ENCODE peak calls at places on chromosomes 16 and 17, in five cellular contexts. One of them, this sample, is unnamed.

GRCh38 chr16:17784073-17784472 is 313.3 kb upstream of the XYLT1 start:
- DNase-seq in kidney: no peak
- DNase-seq in psoas muscle: no peak
- DNase-seq in left ventricle myocardium inferior: no peak
- DNase-seq in H9: no peak
- DNase-seq in this sample: no peak

GRCh38 chr17:2397247-2398171 is 3.4 kb downstream of the MNT start:
- DNase-seq in kidney: peak
- DNase-seq in psoas muscle: no peak
- DNase-seq in left ventricle myocardium inferior: no peak
- DNase-seq in H9: peak
- DNase-seq in this sample: no peak

GRCh38 chr16:58094791-58095574 is 34.2 kb downstream of the CFAP20 start:
- DNase-seq in kidney: peak
- DNase-seq in psoas muscle: no peak
- DNase-seq in left ventricle myocardium inferior: no peak
- DNase-seq in H9: no peak
- DNase-seq in this sample: no peak

GRCh38 chr16:86563489-86564345 is 2.9 kb upstream of the FOXC2 start:
- DNase-seq in kidney: peak
- DNase-seq in psoas muscle: peak
- DNase-seq in left ventricle myocardium inferior: peak
- DNase-seq in H9: peak
- DNase-seq in this sample: peak

GRCh38 chr16:85062303-85062702 is 34.7 kb downstream of the KIAA0513 start:
- DNase-seq in kidney: no peak
- DNase-seq in psoas muscle: no peak
- DNase-seq in left ventricle myocardium inferior: no peak
- DNase-seq in H9: no peak
- DNase-seq in this sample: no peak

GRCh38 chr17:50184611-50185398 is 16.6 kb downstream of the COL1A1 start:
- DNase-seq in kidney: no peak
- DNase-seq in psoas muscle: peak
- DNase-seq in left ventricle myocardium inferior: peak
- DNase-seq in H9: no peak
- DNase-seq in this sample: no peak

GRCh38 chr16:34802848-34803599 is 1343.6 kb downstream of the TP53TG3F start:
- DNase-seq in kidney: peak
- DNase-seq in psoas muscle: peak
- DNase-seq in left ventricle myocardium inferior: no peak
- DNase-seq in H9: no peak
- DNase-seq in this sample: no peak

GRCh38 chr16:31402687-31403086 is 9.6 kb downstream of the ITGAD start:
- DNase-seq in kidney: no peak
- DNase-seq in psoas muscle: no peak
- DNase-seq in left ventricle myocardium inferior: no peak
- DNase-seq in H9: no peak
- DNase-seq in this sample: no peak

GRCh38 chr16:49832177-49832576 is 23.7 kb downstream of the ZNF423 start:
- DNase-seq in kidney: no peak
- DNase-seq in psoas muscle: no peak
- DNase-seq in left ventricle myocardium inferior: peak
- DNase-seq in H9: no peak
- DNase-seq in this sample: no peak

GRCh38 chr16:53849585-53849984 is 145.6 kb downstream of the FTO start:
- DNase-seq in kidney: no peak
- DNase-seq in psoas muscle: no peak
- DNase-seq in left ventricle myocardium inferior: no peak
- DNase-seq in H9: no peak
- DNase-seq in this sample: no peak

GRCh38 chr17:47275245-47275984 is 21.8 kb downstream of the ITGB3 start:
- DNase-seq in kidney: peak
- DNase-seq in psoas muscle: peak
- DNase-seq in left ventricle myocardium inferior: peak
- DNase-seq in H9: peak
- DNase-seq in this sample: peak

DNA sequence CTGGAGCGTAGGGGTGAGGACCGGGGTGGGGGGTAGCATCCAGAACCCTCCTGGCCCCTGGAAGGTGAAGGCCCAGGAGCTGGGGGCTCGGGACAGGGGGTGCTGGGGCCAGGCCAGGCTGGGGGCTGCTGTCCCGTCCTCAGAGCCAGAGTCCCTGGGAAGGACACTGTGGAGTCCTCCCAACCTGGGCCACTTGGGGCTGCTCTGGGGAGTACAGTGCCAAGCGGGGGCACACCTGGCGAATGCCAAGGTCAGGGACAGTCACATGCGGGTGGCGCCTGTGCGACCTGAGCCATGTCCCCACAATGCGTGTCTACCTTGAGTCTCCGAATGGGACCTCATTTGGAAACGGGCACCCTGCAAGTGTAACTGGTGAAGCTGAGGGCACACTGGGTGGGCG is 1.2 kb upstream of the PERCC1 start:
- DNase-seq in kidney: peak
- DNase-seq in psoas muscle: no peak
- DNase-seq in left ventricle myocardium inferior: no peak
- DNase-seq in H9: no peak
- DNase-seq in this sample: no peak
- H3K27ac ChIP-seq in kidney: no peak
- H3K27ac ChIP-seq in psoas muscle: no peak
- H3K27ac ChIP-seq in left ventricle myocardium inferior: no peak
- H3K27ac ChIP-seq in H9: no peak
- H3K27ac ChIP-seq in this sample: no peak

GRCh38 chr16:74505011-74505410 is 83.7 kb upstream of the CLEC18B start:
- DNase-seq in kidney: no peak
- DNase-seq in psoas muscle: no peak
- DNase-seq in left ventricle myocardium inferior: no peak
- DNase-seq in H9: no peak
- DNase-seq in this sample: no peak
- TF ChIP-seq CTCF in kidney: no peak
- TF ChIP-seq CTCF in psoas muscle: no peak
- TF ChIP-seq CTCF in left ventricle myocardium inferior: no peak
- TF ChIP-seq CTCF in H9: no peak
- TF ChIP-seq CTCF in this sample: no peak

GRCh38 chr16:68128577-68129305 is 43.6 kb downstream of the NFATC3 start:
- DNase-seq in kidney: no peak
- DNase-seq in psoas muscle: no peak
- DNase-seq in left ventricle myocardium inferior: no peak
- DNase-seq in H9: no peak
- DNase-seq in this sample: no peak
- H3K27ac ChIP-seq in kidney: peak
- H3K27ac ChIP-seq in psoas muscle: peak
- H3K27ac ChIP-seq in left ventricle myocardium inferior: peak
- H3K27ac ChIP-seq in H9: no peak
- H3K27ac ChIP-seq in this sample: no peak

GRCh38 chr16:1964506-1965471 is at the start of gene RPS2:
- DNase-seq in kidney: peak
- DNase-seq in psoas muscle: peak
- DNase-seq in left ventricle myocardium inferior: peak
- DNase-seq in H9: peak
- DNase-seq in this sample: peak
- TF ChIP-seq CTCF in kidney: no peak
- TF ChIP-seq CTCF in psoas muscle: no peak
- TF ChIP-seq CTCF in left ventricle myocardium inferior: no peak
- TF ChIP-seq CTCF in H9: no peak
- TF ChIP-seq CTCF in this sample: no peak

GRCh38 chr16:89970011-89970410 is 21.5 kb downstream of the DEF8 start:
- DNase-seq in kidney: no peak
- DNase-seq in psoas muscle: no peak
- DNase-seq in left ventricle myocardium inferior: no peak
- DNase-seq in H9: no peak
- DNase-seq in this sample: no peak

GRCh38 chr16:89964201-89964600 is 15.6 kb downstream of the DEF8 start:
- DNase-seq in kidney: no peak
- DNase-seq in psoas muscle: no peak
- DNase-seq in left ventricle myocardium inferior: no peak
- DNase-seq in H9: no peak
- DNase-seq in this sample: no peak

GRCh38 chr16:89962754-89963498 is 14.4 kb downstream of the DEF8 start:
- DNase-seq in kidney: no peak
- DNase-seq in psoas muscle: no peak
- DNase-seq in left ventricle myocardium inferior: no peak
- DNase-seq in H9: no peak
- DNase-seq in this sample: no peak

GRCh38 chr16:89961920-89962319 is 13.4 kb downstream of the DEF8 start:
- DNase-seq in kidney: no peak
- DNase-seq in psoas muscle: no peak
- DNase-seq in left ventricle myocardium inferior: no peak
- DNase-seq in H9: no peak
- DNase-seq in this sample: no peak

DNA sequence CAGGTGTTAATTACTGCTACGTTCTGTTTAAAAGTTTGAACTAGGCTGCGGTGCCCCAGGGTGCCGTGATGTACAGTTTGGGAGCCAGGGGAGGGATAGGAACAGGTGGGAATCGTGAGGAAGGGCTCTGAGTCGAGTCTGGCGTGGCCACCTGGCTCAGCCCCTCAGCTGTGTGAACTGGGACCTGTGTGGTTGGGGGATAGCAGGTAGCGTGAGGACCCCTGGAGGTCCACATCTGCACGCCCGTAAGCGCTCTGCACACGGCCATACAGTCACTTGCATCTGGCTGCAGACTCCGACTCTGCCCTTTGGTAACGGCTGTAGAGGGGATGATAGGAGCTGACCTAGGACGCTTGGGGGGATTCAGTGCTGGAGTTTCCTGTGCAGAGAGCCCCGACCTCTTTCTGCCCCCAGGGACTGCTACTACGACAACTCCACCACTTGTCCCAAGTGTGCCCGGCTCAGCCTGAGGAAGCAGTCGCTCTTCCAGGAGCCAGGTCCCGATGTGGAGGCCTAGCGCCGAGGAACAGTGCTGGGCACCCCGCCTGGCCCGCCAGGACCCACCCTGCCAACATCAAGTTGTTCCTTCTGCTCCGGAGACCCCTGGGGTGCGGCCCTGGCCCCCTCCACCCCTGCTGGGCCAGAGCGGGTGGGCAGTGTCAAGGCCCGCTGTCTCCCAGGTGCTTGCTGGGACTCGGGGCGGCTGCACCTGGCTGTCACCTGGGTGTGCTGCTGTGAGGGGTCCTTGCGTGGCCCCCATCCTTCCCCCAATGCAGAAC is 17.1 kb downstream of the DEF8 start:
- DNase-seq in kidney: no peak
- DNase-seq in psoas muscle: no peak
- DNase-seq in left ventricle myocardium inferior: no peak
- DNase-seq in H9: no peak
- DNase-seq in this sample: no peak
- H3K27ac ChIP-seq in kidney: no peak
- H3K27ac ChIP-seq in psoas muscle: no peak
- H3K27ac ChIP-seq in left ventricle myocardium inferior: no peak
- H3K27ac ChIP-seq in H9: no peak
- H3K27ac ChIP-seq in this sample: no peak

GRCh38 chr16:28977703-28978641 is 3.4 kb downstream of the SPNS1 start:
- DNase-seq in kidney: no peak
- DNase-seq in psoas muscle: no peak
- DNase-seq in left ventricle myocardium inferior: no peak
- DNase-seq in H9: peak
- DNase-seq in this sample: no peak
- TF ChIP-seq CTCF in kidney: peak
- TF ChIP-seq CTCF in psoas muscle: no peak
- TF ChIP-seq CTCF in left ventricle myocardium inferior: peak
- TF ChIP-seq CTCF in H9: peak
- TF ChIP-seq CTCF in this sample: peak

GRCh38 chr17:17175340-17175739 is 30.8 kb downstream of the PLD6 start:
- DNase-seq in kidney: peak
- DNase-seq in psoas muscle: no peak
- DNase-seq in left ventricle myocardium inferior: no peak
- DNase-seq in H9: no peak
- DNase-seq in this sample: no peak
- H3K27ac ChIP-seq in kidney: no peak
- H3K27ac ChIP-seq in psoas muscle: no peak
- H3K27ac ChIP-seq in left ventricle myocardium inferior: no peak
- H3K27ac ChIP-seq in H9: no peak
- H3K27ac ChIP-seq in this sample: no peak

GRCh38 chr17:58183514-58183913 is 9.0 kb upstream of the EPX start:
- DNase-seq in kidney: no peak
- DNase-seq in psoas muscle: no peak
- DNase-seq in left ventricle myocardium inferior: no peak
- DNase-seq in H9: no peak
- DNase-seq in this sample: no peak
- TF ChIP-seq CTCF in kidney: no peak
- TF ChIP-seq CTCF in psoas muscle: no peak
- TF ChIP-seq CTCF in left ventricle myocardium inferior: no peak
- TF ChIP-seq CTCF in H9: no peak
- TF ChIP-seq CTCF in this sample: no peak

DNA sequence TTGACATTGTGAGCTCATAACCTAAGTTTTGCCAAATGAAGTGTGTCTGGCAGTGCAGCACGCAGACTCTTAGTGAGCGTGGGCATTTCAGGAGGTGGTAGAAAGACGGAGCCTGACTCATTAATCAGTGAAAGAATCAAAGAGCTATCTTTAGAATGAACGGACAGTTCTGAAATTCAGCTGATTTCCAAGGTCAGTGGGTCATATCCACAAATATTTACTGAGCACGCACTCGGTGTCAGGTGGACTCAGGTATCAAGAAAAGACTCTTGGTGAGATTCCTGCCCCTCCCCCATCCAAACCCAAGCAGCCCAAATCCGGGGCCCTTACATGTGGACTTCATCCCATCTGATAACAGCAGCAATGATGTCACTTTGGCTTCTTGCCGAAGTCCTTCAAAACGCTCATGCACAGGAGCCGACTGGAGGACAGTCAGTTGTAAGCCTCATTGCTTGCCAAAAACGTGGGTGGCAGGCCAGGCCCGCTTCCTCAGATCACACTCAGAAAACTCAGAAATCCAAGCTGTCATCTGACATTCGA is 185.8 kb downstream of the HS3ST3A1 start:
- DNase-seq in kidney: no peak
- DNase-seq in psoas muscle: no peak
- DNase-seq in left ventricle myocardium inferior: peak
- DNase-seq in H9: no peak
- DNase-seq in this sample: peak
- H3K27ac ChIP-seq in kidney: no peak
- H3K27ac ChIP-seq in psoas muscle: no peak
- H3K27ac ChIP-seq in left ventricle myocardium inferior: peak
- H3K27ac ChIP-seq in H9: no peak
- H3K27ac ChIP-seq in this sample: no peak